ENCODE peak calls at places on chromosomes 3 and 15, in seven cellular contexts. B is CD8-positive, alpha-beta memory T cell; Y is activated T-helper 1 cell treated with anti-CD3 and anti-CD28 coated beads, Interleukin-2, amount 50 U/mL, for 16 hours; R is HEK293T; W is OCI-LY7; G is NT2/D1; C is sciatic nerve. J is an unnamed sample.

GRCh38 chr3:32110233-32110760 is 3.9 kb downstream of the GPD1L start:
- DNase-seq in B (no peak), Y (no peak), R (no peak), W (no peak), G (no peak), C (no peak), J (no peak)

GRCh38 chr15:65394936-65395335 is 17.1 kb upstream of the IGDCC3 start:
- DNase-seq in B (no peak), Y (no peak), R (no peak), W (no peak), G (no peak), C (no peak), J (no peak)

GRCh38 chr3:129413687-129414506 is 14.5 kb downstream of the EFCAB12 start:
- DNase-seq in B (no peak), Y (no peak), R (no peak), W (no peak), G (no peak), C (peak; percentile 10), J (no peak)

GRCh38 chr15:85380860-85381535 is 595 bp downstream of the AKAP13 start:
- DNase-seq in B (peak; percentile 74), Y (peak; percentile 57), R (peak; percentile 43), W (peak; percentile 58), G (peak; percentile 6), C (peak; percentile 70), J (peak; percentile 65)

GRCh38 chr15:25134546-25134945 is 179.8 kb downstream of the SNRPN start:
- DNase-seq in B (no peak), Y (no peak), R (no peak), W (no peak), G (no peak), C (no peak), J (no peak)

GRCh38 chr3:175818811-175819464 is 959.8 kb downstream of the NAALADL2 start:
- DNase-seq in B (no peak), Y (no peak), R (no peak), W (peak; percentile 60), G (no peak), C (no peak), J (no peak)

GRCh38 chr3:48560648-48561018 is 2.9 kb downstream of the UCN2 start:
- DNase-seq in B (no peak), Y (no peak), R (no peak), W (no peak), G (no peak), C (no peak), J (no peak)

GRCh38 chr3:9884555-9885165 is 4.6 kb upstream of the CIDEC start:
- DNase-seq in B (no peak), Y (no peak), R (no peak), W (no peak), G (no peak), C (no peak), J (no peak)

GRCh38 chr3:171095063-171095462 is 68.5 kb upstream of the SLC2A2 start:
- DNase-seq in B (no peak), Y (no peak), R (no peak), W (no peak), G (peak; percentile 11), C (no peak), J (no peak)

GRCh38 chr3:106814231-106814630 is 563.0 kb upstream of the CCDC54 start:
- DNase-seq in B (no peak), Y (no peak), R (no peak), W (no peak), G (no peak), C (no peak), J (no peak)

GRCh38 chr3:171833775-171834460 is 9.2 kb upstream of the TMEM212 start:
- DNase-seq in B (no peak), Y (no peak), R (no peak), W (peak; percentile 15), G (no peak), C (no peak), J (no peak)

GRCh38 chr3:134029256-134029733 is 430 bp downstream of the SLCO2A1 start:
- DNase-seq in B (no peak), Y (no peak), R (no peak), W (no peak), G (no peak), C (no peak), J (no peak)

GRCh38 chr3:24763421-24763820 is 268.8 kb upstream of the THRB start:
- DNase-seq in B (no peak), Y (no peak), R (no peak), W (no peak), G (no peak), C (no peak), J (no peak)